ENCODE peak calls at places on chromosomes 3 and 15, in eight cellular contexts. E is astrocyte; V is effector memory CD4-positive, alpha-beta T cell; F is CD4-positive, alpha-beta memory T cell; T is A673; J is upper lobe of right lung; M is CD4-positive, CD25-positive, alpha-beta regulatory T cell; L is psoas muscle. P is an unnamed sample.

GRCh38 chr3:46537789-46538188 is 28.3 kb downstream of the LRRC2 start:
- DNase-seq in L (no peak), T (no peak), F (no peak), J (no peak), E (no peak), V (no peak), M (no peak), P (no peak)

GRCh38 chr15:42191610-42192346 is 16.3 kb downstream of the VPS39 start:
- DNase-seq in M (no peak), T (no peak), V (no peak), L (no peak), E (no peak), F (no peak), J (no peak), P (no peak)

GRCh38 chr3:101074518-101074917 is 81.3 kb upstream of the ABI3BP start:
- DNase-seq in V (no peak), T (no peak), L (no peak), M (no peak), J (no peak), F (no peak), E (no peak), P (no peak)

GRCh38 chr3:61847784-61848462 is 286.6 kb downstream of the PTPRG start:
- DNase-seq in E (no peak), L (peak; percentile 50), T (no peak), V (no peak), F (no peak), J (peak; percentile 84), M (no peak), P (no peak)

GRCh38 chr3:170204023-170204472 is 18.2 kb upstream of the PRKCI start:
- DNase-seq in J (no peak), V (no peak), E (no peak), F (no peak), M (no peak), T (no peak), L (no peak), P (no peak)

GRCh38 chr3:179544981-179545645 is 17.6 kb upstream of the ACTL6A start:
- DNase-seq in V (no peak), J (no peak), M (no peak), E (peak; percentile 89), T (peak; percentile 30), F (no peak), L (no peak), P (no peak)

GRCh38 chr15:64483749-64484148 is 23.4 kb downstream of the ZNF609 start:
- DNase-seq in M (no peak), V (no peak), T (no peak), J (no peak), F (no peak), E (no peak), L (no peak), P (no peak)

GRCh38 chr3:29642393-29643033 is 361.6 kb downstream of the RBMS3 start:
- DNase-seq in V (no peak), L (peak; percentile 19), J (peak; percentile 13), T (no peak), F (no peak), E (peak; percentile 81), M (no peak), P (no peak)

GRCh38 chr3:181622365-181622764 is 89.4 kb upstream of the SOX2 start:
- DNase-seq in M (no peak), L (no peak), T (no peak), F (no peak), V (no peak), E (peak; percentile 64), J (no peak), P (no peak)

GRCh38 chr15:67836477-67836876 is 3.4 kb downstream of the RNU6-1 start:
- DNase-seq in V (peak; percentile 45), F (peak; percentile 52), M (peak; percentile 56), L (peak; percentile 40), E (no peak), T (peak; percentile 60), J (no peak), P (peak; percentile 35)

GRCh38 chr3:74561881-74562280 is 52.6 kb downstream of the CNTN3 start:
- DNase-seq in M (no peak), E (no peak), T (peak; percentile 0), L (no peak), F (no peak), J (no peak), V (no peak), P (no peak)

GRCh38 chr3:66101901-66102300 is 63.2 kb upstream of the MAGI1 start:
- DNase-seq in E (no peak), T (no peak), J (no peak), M (no peak), F (no peak), L (no peak), V (no peak), P (no peak)

GRCh38 chr3:60756231-60756630 is 495.0 kb downstream of the FHIT start:
- DNase-seq in L (no peak), V (no peak), J (no peak), F (no peak), E (peak; percentile 47), T (no peak), M (no peak), P (no peak)

GRCh38 chr3:114454592-114455251 is 160.9 kb downstream of the TIGIT start:
- DNase-seq in J (no peak), L (no peak), F (peak; percentile 12), E (peak; percentile 64), T (peak; percentile 70), V (no peak), M (peak; percentile 9), P (no peak)

GRCh38 chr15:74196175-74196574 is 6.4 kb downstream of the STRA6 start:
- DNase-seq in V (no peak), F (no peak), L (no peak), T (peak; percentile 90), M (peak; percentile 2), J (no peak), E (peak; percentile 99), P (no peak)

GRCh38 chr3:101729586-101729985 is 5.2 kb downstream of the CEP97 start:
- DNase-seq in F (no peak), L (no peak), J (no peak), V (no peak), T (no peak), M (no peak), E (no peak), P (no peak)

GRCh38 chr3:143170676-143171075 is 51.1 kb downstream of the CHST2 start:
- DNase-seq in T (no peak), E (peak; percentile 55), L (no peak), M (no peak), F (no peak), V (no peak), J (no peak), P (no peak)

GRCh38 chr3:128273116-128273840 is 120.0 kb downstream of the EEFSEC start:
- DNase-seq in T (no peak), L (no peak), M (no peak), V (no peak), F (no peak), E (no peak), J (no peak), P (no peak)

GRCh38 chr15:51089041-51089440 is 5.7 kb downstream of the TNFAIP8L3 start:
- DNase-seq in T (no peak), M (no peak), J (no peak), F (no peak), V (no peak), L (no peak), E (no peak), P (no peak)

DNA sequence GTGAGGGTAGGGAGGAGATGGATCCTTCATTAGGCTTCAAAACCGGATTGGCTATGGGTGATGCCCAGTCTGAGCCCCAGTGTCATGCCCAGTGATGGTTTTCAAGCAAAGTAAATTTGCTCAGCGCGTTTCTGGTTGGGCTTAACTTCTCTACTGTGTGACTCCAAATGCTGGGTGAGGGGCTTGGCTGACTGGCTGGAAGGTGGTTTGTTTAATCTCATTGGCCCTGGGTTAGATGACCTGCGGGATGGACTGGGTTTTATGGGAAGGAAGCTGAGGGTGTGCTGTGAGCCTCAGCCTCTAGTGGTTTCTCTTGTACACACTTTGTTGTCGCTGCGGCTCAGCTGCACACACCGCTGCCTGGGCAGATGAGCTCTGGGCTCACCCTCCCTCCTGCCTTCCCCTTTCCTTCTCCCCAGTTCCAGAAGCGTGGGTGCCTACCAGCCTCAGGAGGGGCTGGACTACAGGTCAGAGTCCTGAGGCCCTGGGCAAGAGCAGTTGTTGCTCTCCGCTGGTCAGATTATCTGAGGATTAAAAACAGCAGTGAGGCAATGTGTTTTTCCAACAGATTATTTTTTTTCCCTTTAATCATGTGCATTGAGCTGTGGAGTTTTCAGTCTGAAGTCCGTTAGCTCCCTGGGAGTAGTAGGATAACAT is 18.6 kb downstream of the PDIA5 start:
- DNase-seq in T (no peak), J (no peak), M (no peak), L (no peak), F (no peak), V (no peak), E (no peak), P (no peak)
- H3K9me3 ChIP-seq in T (no peaks in the 10 kb centered on the region), J (no peaks in the 10 kb centered on the region), M (no peaks in the 10 kb centered on the region), L (no peaks in the 10 kb centered on the region), F (no peaks in the 10 kb centered on the region), V (no peaks in the 10 kb centered on the region), E (no peaks in the 10 kb centered on the region), P (no peaks in the 10 kb centered on the region)

GRCh38 chr3:79587150-79587549 is 180.6 kb downstream of the ROBO1 start:
- DNase-seq in F (no peak), T (no peak), M (no peak), L (no peak), J (no peak), E (no peak), V (no peak), P (no peak)
- H3K9me3 ChIP-seq in F (no peaks in the 10 kb centered on the region), T (no peaks in the 10 kb centered on the region), M (no peaks in the 10 kb centered on the region), L (no peaks in the 10 kb centered on the region), J (no peaks in the 10 kb centered on the region), E (no peaks in the 10 kb centered on the region), V (no peaks in the 10 kb centered on the region), P (no peaks in the 10 kb centered on the region)

GRCh38 chr3:83928391-83928790 is 1030.4 kb upstream of the CADM2 start:
- DNase-seq in J (no peak), L (no peak), M (peak; percentile 0), F (no peak), V (no peak), T (peak; percentile 21), E (no peak), P (no peak)

GRCh38 chr3:83934208-83935150 is 1024.3 kb upstream of the CADM2 start:
- DNase-seq in M (no peak), V (no peak), L (no peak), F (no peak), E (peak; percentile 58), T (peak; percentile 47), J (no peak), P (no peak)

GRCh38 chr3:83926291-83926690 is 1032.5 kb upstream of the CADM2 start:
- DNase-seq in J (no peak), M (no peak), F (no peak), T (no peak), V (no peak), L (no peak), E (no peak), P (no peak)

DNA sequence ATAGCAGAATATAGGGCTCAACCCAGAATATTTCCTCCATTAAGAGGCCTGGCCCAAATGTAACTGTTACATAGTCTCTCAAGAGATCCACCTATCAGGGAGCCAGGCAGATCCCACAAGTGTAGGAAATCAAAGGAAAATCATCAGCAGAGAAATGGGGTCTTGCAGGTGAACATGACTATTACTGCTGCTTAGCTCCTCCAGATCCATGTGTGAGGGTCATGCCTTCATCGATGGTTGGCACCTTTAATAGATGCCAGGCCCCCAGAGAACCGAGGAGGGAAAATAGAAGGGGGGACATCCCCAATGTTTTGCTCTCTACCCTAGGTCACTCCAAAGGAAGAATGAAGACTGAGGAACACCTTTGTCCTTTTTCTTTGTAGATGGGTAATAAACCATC is 1029.9 kb upstream of the CADM2 start:
- DNase-seq in E (no peak), T (no peak), F (no peak), J (no peak), M (no peak), L (no peak), V (no peak), P (no peak)
- H3K9me3 ChIP-seq in E (peaks cover 26% of the 10 kb centered on the region), T (peaks cover 46% of the 10 kb centered on the region), F (no peaks in the 10 kb centered on the region), J (peaks cover 4% of the 10 kb centered on the region), M (peaks cover 29% of the 10 kb centered on the region), L (peaks cover 18% of the 10 kb centered on the region), V (peaks cover 3% of the 10 kb centered on the region), P (no peaks in the 10 kb centered on the region)

GRCh38 chr15:54719325-54719724 is 477.4 kb downstream of the RSL24D1 start:
- DNase-seq in J (no peak), V (no peak), L (no peak), E (no peak), T (no peak), M (no peak), F (no peak), P (no peak)
- H3K9me3 ChIP-seq in J (peaks cover 8% of the 10 kb centered on the region), V (no peaks in the 10 kb centered on the region), L (peaks cover 5% of the 10 kb centered on the region), E (no peaks in the 10 kb centered on the region), T (peaks cover 18% of the 10 kb centered on the region), M (no peaks in the 10 kb centered on the region), F (no peaks in the 10 kb centered on the region), P (no peaks in the 10 kb centered on the region)

P was measured in T-helper 17 cell.